ENCODE peak calls at places on chromosome 17, in six cellular contexts. One of them, this sample, is unnamed.

GRCh38 chr17:73902416-73903181 is 258.4 kb upstream of the SDK2 start:
- DNase-seq in upper lobe of right lung: no peak
- DNase-seq in hepatic stellate cell: no peak
- DNase-seq in mucosa of gallbladder: no peak
- DNase-seq in stimulated activated CD4-positive, alpha-beta T cell treated with anti-CD3 and anti-CD28 coated beads, Interleukin-2, amount 100 ng/mL, for 48 hours: no peak
- DNase-seq in NCI-H1105: peak
- DNase-seq in this sample: no peak

GRCh38 chr17:55053855-55054254 is 85.3 kb downstream of the STXBP4 start:
- DNase-seq in hepatic stellate cell: no peak
- DNase-seq in upper lobe of right lung: no peak
- DNase-seq in stimulated activated CD4-positive, alpha-beta T cell treated with anti-CD3 and anti-CD28 coated beads, Interleukin-2, amount 100 ng/mL, for 48 hours: no peak
- DNase-seq in NCI-H1105: no peak
- DNase-seq in mucosa of gallbladder: no peak
- DNase-seq in this sample: no peak

GRCh38 chr17:55571095-55571494 is 59.8 kb upstream of the SMIM36 start:
- DNase-seq in upper lobe of right lung: no peak
- DNase-seq in hepatic stellate cell: no peak
- DNase-seq in stimulated activated CD4-positive, alpha-beta T cell treated with anti-CD3 and anti-CD28 coated beads, Interleukin-2, amount 100 ng/mL, for 48 hours: no peak
- DNase-seq in mucosa of gallbladder: no peak
- DNase-seq in NCI-H1105: no peak
- DNase-seq in this sample: no peak

GRCh38 chr17:38868095-38868967 is 1.5 kb upstream of the LASP1 start:
- DNase-seq in stimulated activated CD4-positive, alpha-beta T cell treated with anti-CD3 and anti-CD28 coated beads, Interleukin-2, amount 100 ng/mL, for 48 hours: no peak
- DNase-seq in hepatic stellate cell: peak
- DNase-seq in NCI-H1105: peak
- DNase-seq in mucosa of gallbladder: peak
- DNase-seq in upper lobe of right lung: no peak
- DNase-seq in this sample: peak

GRCh38 chr17:47733047-47733413 is at the start of gene TBX21:
- DNase-seq in stimulated activated CD4-positive, alpha-beta T cell treated with anti-CD3 and anti-CD28 coated beads, Interleukin-2, amount 100 ng/mL, for 48 hours: peak
- DNase-seq in mucosa of gallbladder: peak
- DNase-seq in hepatic stellate cell: no peak
- DNase-seq in NCI-H1105: peak
- DNase-seq in upper lobe of right lung: peak
- DNase-seq in this sample: peak

GRCh38 chr17:37710344-37710886 is 34.4 kb downstream of the HNF1B start:
- DNase-seq in hepatic stellate cell: peak
- DNase-seq in mucosa of gallbladder: peak
- DNase-seq in upper lobe of right lung: peak
- DNase-seq in NCI-H1105: peak
- DNase-seq in stimulated activated CD4-positive, alpha-beta T cell treated with anti-CD3 and anti-CD28 coated beads, Interleukin-2, amount 100 ng/mL, for 48 hours: no peak
- DNase-seq in this sample: peak

GRCh38 chr17:39739885-39740356 is 2.2 kb downstream of the GRB7 start:
- DNase-seq in mucosa of gallbladder: no peak
- DNase-seq in NCI-H1105: no peak
- DNase-seq in stimulated activated CD4-positive, alpha-beta T cell treated with anti-CD3 and anti-CD28 coated beads, Interleukin-2, amount 100 ng/mL, for 48 hours: no peak
- DNase-seq in hepatic stellate cell: no peak
- DNase-seq in upper lobe of right lung: no peak
- DNase-seq in this sample: no peak

GRCh38 chr17:74042744-74043486 is 160.6 kb upstream of the RPL38 start:
- DNase-seq in hepatic stellate cell: peak
- DNase-seq in mucosa of gallbladder: peak
- DNase-seq in upper lobe of right lung: no peak
- DNase-seq in stimulated activated CD4-positive, alpha-beta T cell treated with anti-CD3 and anti-CD28 coated beads, Interleukin-2, amount 100 ng/mL, for 48 hours: peak
- DNase-seq in NCI-H1105: no peak
- DNase-seq in this sample: no peak

GRCh38 chr17:74750327-74751069 is 2.1 kb downstream of the NHERF1 start:
- DNase-seq in upper lobe of right lung: no peak
- DNase-seq in NCI-H1105: no peak
- DNase-seq in mucosa of gallbladder: peak
- DNase-seq in stimulated activated CD4-positive, alpha-beta T cell treated with anti-CD3 and anti-CD28 coated beads, Interleukin-2, amount 100 ng/mL, for 48 hours: no peak
- DNase-seq in hepatic stellate cell: no peak
- DNase-seq in this sample: peak

GRCh38 chr17:37671813-37672544 is 28.7 kb upstream of the DDX52 start:
- DNase-seq in upper lobe of right lung: no peak
- DNase-seq in NCI-H1105: no peak
- DNase-seq in hepatic stellate cell: peak
- DNase-seq in stimulated activated CD4-positive, alpha-beta T cell treated with anti-CD3 and anti-CD28 coated beads, Interleukin-2, amount 100 ng/mL, for 48 hours: no peak
- DNase-seq in mucosa of gallbladder: no peak
- DNase-seq in this sample: no peak

GRCh38 chr17:57939797-57940196 is 15.4 kb downstream of the CUEDC1 start:
- DNase-seq in mucosa of gallbladder: no peak
- DNase-seq in NCI-H1105: peak
- DNase-seq in hepatic stellate cell: no peak
- DNase-seq in upper lobe of right lung: peak
- DNase-seq in stimulated activated CD4-positive, alpha-beta T cell treated with anti-CD3 and anti-CD28 coated beads, Interleukin-2, amount 100 ng/mL, for 48 hours: no peak
- DNase-seq in this sample: peak

GRCh38 chr17:56804454-56804853 is 29.3 kb downstream of the C17orf67 start:
- DNase-seq in stimulated activated CD4-positive, alpha-beta T cell treated with anti-CD3 and anti-CD28 coated beads, Interleukin-2, amount 100 ng/mL, for 48 hours: no peak
- DNase-seq in upper lobe of right lung: no peak
- DNase-seq in NCI-H1105: no peak
- DNase-seq in mucosa of gallbladder: no peak
- DNase-seq in hepatic stellate cell: no peak
- DNase-seq in this sample: no peak

GRCh38 chr17:44558349-44559287 is 1.3 kb downstream of the FZD2 start:
- DNase-seq in stimulated activated CD4-positive, alpha-beta T cell treated with anti-CD3 and anti-CD28 coated beads, Interleukin-2, amount 100 ng/mL, for 48 hours: no peak
- DNase-seq in hepatic stellate cell: no peak
- DNase-seq in mucosa of gallbladder: no peak
- DNase-seq in upper lobe of right lung: no peak
- DNase-seq in NCI-H1105: no peak
- DNase-seq in this sample: no peak

GRCh38 chr17:30819941-30820705 is 4.4 kb downstream of the CRLF3 start:
- DNase-seq in NCI-H1105: no peak
- DNase-seq in hepatic stellate cell: no peak
- DNase-seq in stimulated activated CD4-positive, alpha-beta T cell treated with anti-CD3 and anti-CD28 coated beads, Interleukin-2, amount 100 ng/mL, for 48 hours: no peak
- DNase-seq in upper lobe of right lung: no peak
- DNase-seq in mucosa of gallbladder: no peak
- DNase-seq in this sample: no peak

This sample was measured in small intestine.